ENCODE peak calls at places on chromosomes 7 and 10, in six cellular contexts. One of them, this sample, is unnamed.

GRCh38 chr10:57972783-57973182 is 294.9 kb downstream of the IPMK start:
- DNase-seq in heart left ventricle: no peak
- DNase-seq in breast epithelium: no peak
- DNase-seq in stomach: no peak
- DNase-seq in IMR-90: no peak
- DNase-seq in tibial nerve: no peak
- DNase-seq in this sample: no peak

GRCh38 chr7:48028937-48029336 is at the start of gene SUN3:
- DNase-seq in heart left ventricle: no peak
- DNase-seq in tibial nerve: no peak
- DNase-seq in IMR-90: no peak
- DNase-seq in stomach: no peak
- DNase-seq in breast epithelium: no peak
- DNase-seq in this sample: no peak

GRCh38 chr10:63554666-63555065 is 33.5 kb downstream of the REEP3 start:
- DNase-seq in breast epithelium: no peak
- DNase-seq in heart left ventricle: no peak
- DNase-seq in tibial nerve: no peak
- DNase-seq in IMR-90: peak; percentile 91
- DNase-seq in stomach: no peak
- DNase-seq in this sample: no peak

GRCh38 chr7:52147240-52147639 is 830.6 kb upstream of the COBL start:
- DNase-seq in IMR-90: no peak
- DNase-seq in breast epithelium: no peak
- DNase-seq in stomach: peak; percentile 47
- DNase-seq in tibial nerve: no peak
- DNase-seq in heart left ventricle: no peak
- DNase-seq in this sample: no peak

GRCh38 chr7:134444198-134444960 is 14.5 kb downstream of the AKR1B1 start:
- DNase-seq in IMR-90: no peak
- DNase-seq in stomach: no peak
- DNase-seq in tibial nerve: no peak
- DNase-seq in breast epithelium: no peak
- DNase-seq in heart left ventricle: peak; percentile 69
- DNase-seq in this sample: no peak

GRCh38 chr7:21326916-21327315 is 101.0 kb upstream of the SP4 start:
- DNase-seq in stomach: no peak
- DNase-seq in tibial nerve: no peak
- DNase-seq in heart left ventricle: no peak
- DNase-seq in breast epithelium: no peak
- DNase-seq in IMR-90: no peak
- DNase-seq in this sample: no peak

GRCh38 chr7:151139071-151139521 is 28.4 kb downstream of the GBX1 start:
- DNase-seq in stomach: no peak
- DNase-seq in heart left ventricle: no peak
- DNase-seq in tibial nerve: no peak
- DNase-seq in breast epithelium: no peak
- DNase-seq in IMR-90: no peak
- DNase-seq in this sample: no peak

GRCh38 chr7:143447500-143447899 is 4.2 kb downstream of the TAS2R60 start:
- DNase-seq in IMR-90: no peak
- DNase-seq in tibial nerve: no peak
- DNase-seq in breast epithelium: no peak
- DNase-seq in heart left ventricle: no peak
- DNase-seq in stomach: no peak
- DNase-seq in this sample: no peak

GRCh38 chr10:128047337-128047736 is 78.9 kb downstream of the MKI67 start:
- DNase-seq in stomach: peak; percentile 90
- DNase-seq in tibial nerve: peak; percentile 43
- DNase-seq in breast epithelium: peak; percentile 71
- DNase-seq in IMR-90: no peak
- DNase-seq in heart left ventricle: peak; percentile 83
- DNase-seq in this sample: no peak

GRCh38 chr7:31312864-31313263 is 27.7 kb downstream of the NEUROD6 start:
- DNase-seq in heart left ventricle: no peak
- DNase-seq in stomach: no peak
- DNase-seq in breast epithelium: no peak
- DNase-seq in tibial nerve: no peak
- DNase-seq in IMR-90: no peak
- DNase-seq in this sample: no peak

GRCh38 chr10:75111906-75112703 is 649 bp downstream of the SAMD8 start:
- DNase-seq in heart left ventricle: peak; percentile 65
- DNase-seq in IMR-90: peak; percentile 50
- DNase-seq in stomach: peak; percentile 50
- DNase-seq in tibial nerve: no peak
- DNase-seq in breast epithelium: no peak
- DNase-seq in this sample: peak; percentile 69

GRCh38 chr7:24708244-24708643 is 49.0 kb downstream of the GSDME start:
- DNase-seq in IMR-90: peak; percentile 85
- DNase-seq in heart left ventricle: no peak
- DNase-seq in breast epithelium: no peak
- DNase-seq in stomach: no peak
- DNase-seq in tibial nerve: no peak
- DNase-seq in this sample: no peak

GRCh38 chr7:157667731-157668130 is 330.9 kb downstream of the DNAJB6 start:
- DNase-seq in stomach: no peak
- DNase-seq in IMR-90: no peak
- DNase-seq in breast epithelium: no peak
- DNase-seq in heart left ventricle: no peak
- DNase-seq in tibial nerve: no peak
- DNase-seq in this sample: no peak

GRCh38 chr7:46153951-46154787 is 233.1 kb upstream of the IGFBP3 start:
- DNase-seq in breast epithelium: no peak
- DNase-seq in tibial nerve: no peak
- DNase-seq in stomach: no peak
- DNase-seq in heart left ventricle: no peak
- DNase-seq in IMR-90: no peak
- DNase-seq in this sample: no peak

GRCh38 chr7:112286294-112287086 is 80.0 kb downstream of the ZNF277 start:
- DNase-seq in breast epithelium: no peak
- DNase-seq in tibial nerve: no peak
- DNase-seq in heart left ventricle: no peak
- DNase-seq in IMR-90: no peak
- DNase-seq in stomach: no peak
- DNase-seq in this sample: no peak

GRCh38 chr10:72364239-72364777 is 9.6 kb upstream of the DNAJB12 start:
- DNase-seq in stomach: peak; percentile 91
- DNase-seq in IMR-90: peak; percentile 91
- DNase-seq in breast epithelium: peak; percentile 82
- DNase-seq in heart left ventricle: peak; percentile 92
- DNase-seq in tibial nerve: peak; percentile 76
- DNase-seq in this sample: peak; percentile 91
- TF ChIP-seq POLR2A in stomach: no peak
- TF ChIP-seq POLR2A in IMR-90: no peak
- TF ChIP-seq POLR2A in breast epithelium: no peak
- TF ChIP-seq POLR2A in heart left ventricle: no peak
- TF ChIP-seq POLR2A in tibial nerve: no peak
- TF ChIP-seq POLR2A in this sample: peak; percentile 25

DNA sequence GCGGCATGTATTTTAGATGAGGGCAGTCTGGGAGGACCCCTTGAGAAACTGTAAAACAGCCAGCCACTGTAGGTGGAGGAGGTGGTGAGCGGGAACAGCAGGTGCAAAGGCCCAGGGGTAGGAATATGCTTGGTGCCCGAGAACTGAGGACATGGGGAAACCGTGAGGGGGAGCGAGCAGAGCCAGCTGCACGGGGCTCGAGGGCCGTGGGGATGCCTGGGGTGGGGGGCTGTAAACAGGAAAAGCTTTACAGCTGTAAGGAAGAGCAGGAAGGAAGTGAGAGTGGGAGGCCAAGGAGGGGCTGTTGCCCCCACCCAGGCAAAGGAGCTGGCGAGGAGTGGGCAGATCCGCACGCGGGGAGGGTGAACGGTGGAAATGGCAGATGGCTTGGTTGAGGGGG is 34.3 kb downstream of the ZMIZ1 start:
- DNase-seq in IMR-90: no peak
- DNase-seq in stomach: no peak
- DNase-seq in heart left ventricle: no peak
- DNase-seq in breast epithelium: no peak
- DNase-seq in tibial nerve: no peak
- DNase-seq in this sample: no peak
- H3K27ac ChIP-seq in IMR-90: no peak overlapping the region
- H3K27ac ChIP-seq in stomach: peak overlapping the region; percentile 15
- H3K27ac ChIP-seq in heart left ventricle: peak overlapping the region; percentile 84
- H3K27ac ChIP-seq in breast epithelium: peak overlapping the region; percentile 90
- H3K27ac ChIP-seq in tibial nerve: peak overlapping the region; percentile 56
- H3K27ac ChIP-seq in this sample: peak overlapping the region; percentile 97

GRCh38 chr10:61781969-61782403 is 119.3 kb downstream of the CABCOCO1 start:
- DNase-seq in stomach: no peak
- DNase-seq in breast epithelium: no peak
- DNase-seq in IMR-90: peak; percentile 11
- DNase-seq in heart left ventricle: no peak
- DNase-seq in tibial nerve: no peak
- DNase-seq in this sample: no peak
- TF ChIP-seq POLR2A in stomach: no peak
- TF ChIP-seq POLR2A in breast epithelium: no peak
- TF ChIP-seq POLR2A in IMR-90: no peak
- TF ChIP-seq POLR2A in heart left ventricle: no peak
- TF ChIP-seq POLR2A in tibial nerve: no peak
- TF ChIP-seq POLR2A in this sample: no peak

GRCh38 chr7:22561356-22561755 is 61.4 kb upstream of the STEAP1B start:
- DNase-seq in heart left ventricle: peak; percentile 92
- DNase-seq in stomach: no peak
- DNase-seq in tibial nerve: peak; percentile 49
- DNase-seq in breast epithelium: peak; percentile 55
- DNase-seq in IMR-90: peak; percentile 100
- DNase-seq in this sample: peak; percentile 74
- H3K27ac ChIP-seq in heart left ventricle: peak overlapping the region; percentile 83
- H3K27ac ChIP-seq in stomach: no peak overlapping the region
- H3K27ac ChIP-seq in tibial nerve: no peak overlapping the region
- H3K27ac ChIP-seq in breast epithelium: peak overlapping the region; percentile 34
- H3K27ac ChIP-seq in IMR-90: peak overlapping the region; percentile 20
- H3K27ac ChIP-seq in this sample: peak overlapping the region; percentile 65

DNA sequence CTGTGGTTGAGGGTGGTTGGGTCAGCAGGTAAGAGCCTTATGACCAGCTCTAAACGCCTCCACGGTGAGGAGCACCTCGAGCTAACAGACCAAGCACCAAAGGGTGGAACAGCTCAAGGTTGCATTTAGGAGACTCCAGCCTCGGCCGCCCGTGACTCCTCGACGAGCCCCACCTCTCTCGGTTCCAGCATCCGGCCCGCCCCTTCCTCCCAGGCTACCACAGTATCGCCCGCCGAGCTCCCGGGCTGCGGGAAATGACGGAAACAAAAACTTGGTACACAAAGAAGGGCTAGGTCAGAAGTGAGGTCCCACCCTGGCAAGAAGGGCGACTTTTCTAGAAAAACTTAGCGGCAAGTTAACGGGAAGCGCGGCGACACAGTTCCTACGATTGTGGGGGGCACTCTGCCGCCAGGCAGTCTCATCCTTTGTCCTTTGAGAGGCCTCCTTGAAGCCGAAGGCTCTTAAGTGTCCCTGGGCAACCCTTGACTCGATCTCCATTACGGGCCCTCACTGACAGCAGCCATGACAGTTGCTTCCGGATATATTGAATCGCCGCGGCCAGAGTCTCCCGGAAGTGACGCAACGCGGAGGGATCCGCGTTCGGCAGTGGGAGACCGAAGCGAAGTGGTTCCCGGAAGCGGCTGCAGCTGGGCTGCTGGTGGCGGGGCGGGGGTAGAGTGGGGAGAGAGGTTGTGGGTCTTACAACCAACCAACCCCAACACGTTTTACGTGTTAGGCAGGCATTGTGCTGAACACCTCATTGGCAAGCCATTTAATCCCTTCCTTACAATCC is 40.2 kb upstream of the ZNF518A start:
- DNase-seq in breast epithelium: peak; percentile 89
- DNase-seq in IMR-90: peak; percentile 96
- DNase-seq in tibial nerve: peak; percentile 85
- DNase-seq in stomach: peak; percentile 96
- DNase-seq in heart left ventricle: peak; percentile 97
- DNase-seq in this sample: peak; percentile 89
- TF ChIP-seq POLR2A in breast epithelium: no peak
- TF ChIP-seq POLR2A in IMR-90: peak; percentile 79
- TF ChIP-seq POLR2A in tibial nerve: no peak
- TF ChIP-seq POLR2A in stomach: no peak
- TF ChIP-seq POLR2A in heart left ventricle: no peak
- TF ChIP-seq POLR2A in this sample: no peak

This sample was measured in uterus.